ENCODE peak calls at places on chromosomes 16 and 17, in five cellular contexts. Q is tibial artery, O is A549, T is GM13977, R is RWPE1. P is an unnamed sample.

GRCh38 chr17:58960068-58960467 is 146.6 kb downstream of the TRIM37 start:
- DNase-seq in R (peak; percentile 53), T (peak; percentile 55), O (peak; percentile 16), Q (no peak), P (peak; percentile 57)

GRCh38 chr16:21684199-21684598 is 20.4 kb downstream of the OTOA start:
- DNase-seq in R (no peak), O (no peak), Q (no peak), T (no peak), P (peak; percentile 21)

GRCh38 chr17:21460358-21460757 is 84.2 kb downstream of the KCNJ12 start:
- DNase-seq in O (no peak), Q (no peak), T (no peak), R (no peak), P (no peak)

GRCh38 chr16:81130126-81130525 is 33.9 kb upstream of the GCSH start:
- DNase-seq in T (no peak), R (no peak), O (no peak), Q (no peak), P (no peak)

GRCh38 chr17:80559688-80560290 is 15.2 kb downstream of the RPTOR start:
- DNase-seq in O (no peak), R (no peak), Q (no peak), T (no peak), P (no peak)

GRCh38 chr17:37701424-37702020 is 43.3 kb downstream of the HNF1B start:
- DNase-seq in Q (peak; percentile 30), O (peak; percentile 75), R (no peak), T (peak; percentile 68), P (peak; percentile 66)

GRCh38 chr16:89922884-89923639 is at the start of gene TUBB3:
- DNase-seq in T (peak; percentile 96), Q (no peak), R (peak; percentile 95), O (peak; percentile 94), P (peak; percentile 91)

GRCh38 chr17:57911834-57912673 is 43.2 kb downstream of the CUEDC1 start:
- DNase-seq in Q (peak; percentile 80), R (no peak), O (no peak), T (no peak), P (no peak)

GRCh38 chr17:20234266-20234665 is 225.1 kb downstream of the SPECC1 start:
- DNase-seq in O (no peak), T (peak; percentile 15), Q (no peak), R (no peak), P (no peak)

GRCh38 chr16:4733747-4734062 is 366 bp downstream of the ANKS3 start:
- DNase-seq in T (no peak), Q (no peak), O (peak; percentile 40), R (peak; percentile 37), P (no peak)

GRCh38 chr16:84463221-84463620 is 41.2 kb downstream of the MEAK7 start:
- DNase-seq in O (no peak), R (no peak), T (no peak), Q (peak; percentile 6), P (no peak)

GRCh38 chr17:29084476-29085148 is 41.7 kb downstream of the PIPOX start:
- DNase-seq in Q (no peak), R (no peak), O (no peak), T (no peak), P (no peak)

GRCh38 chr17:50762177-50762576 is 5.1 kb downstream of the ANKRD40CL start:
- DNase-seq in O (no peak), T (no peak), R (no peak), Q (no peak), P (no peak)

GRCh38 chr16:6149031-6149430 is 1051.4 kb upstream of the EEF2KMT start:
- DNase-seq in Q (no peak), T (no peak), O (no peak), R (no peak), P (no peak)

GRCh38 chr17:83079766-83080616 is 582 bp downstream of the METRNL start:
- DNase-seq in O (peak; percentile 42), Q (no peak), T (no peak), R (no peak), P (peak; percentile 71)

GRCh38 chr17:38463451-38463858 is 35.2 kb downstream of the ARHGAP23 start:
- DNase-seq in O (no peak), R (no peak), Q (peak; percentile 51), T (no peak), P (no peak)

GRCh38 chr17:44557653-44558285 is 485 bp downstream of the FZD2 start:
- DNase-seq in R (no peak), Q (peak; percentile 61), T (peak; percentile 50), O (no peak), P (peak; percentile 61)

DNA sequence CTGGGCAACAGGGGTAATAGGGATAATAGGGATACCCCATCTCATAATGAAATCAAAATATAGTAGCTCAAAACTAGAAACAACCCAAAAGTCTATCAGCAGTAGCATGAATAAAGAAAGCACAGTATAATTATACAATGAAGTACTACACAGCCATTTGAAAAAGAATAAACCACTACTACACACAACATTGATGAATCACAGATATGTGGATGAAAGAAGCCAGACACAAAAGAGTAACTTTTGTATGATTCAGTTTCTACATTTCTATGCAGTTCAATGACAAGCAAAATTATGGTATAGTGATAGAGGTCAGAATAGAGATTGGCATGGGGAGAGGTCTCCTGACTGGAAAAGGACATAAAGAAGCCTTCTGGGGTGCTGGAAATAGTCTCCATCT is 2.8 kb upstream of the HOXB13 start:
- DNase-seq in Q (no peak), O (no peak), R (no peak), T (no peak), P (no peak)
- TF ChIP-seq CTCF in Q (no peak), O (no peak), R (no peak), T (no peak), P (no peak)

GRCh38 chr17:69084911-69085310 is 24.2 kb upstream of the ABCA9 start:
- DNase-seq in O (peak; percentile 31), R (peak; percentile 17), T (no peak), Q (no peak), P (no peak)
- TF ChIP-seq CTCF in O (no peak), R (peak; percentile 32), T (no peak), Q (no peak), P (no peak)

GRCh38 chr17:40714473-40714872 is 10.9 kb upstream of the KRT24 start:
- DNase-seq in Q (no peak), T (no peak), O (no peak), R (no peak), P (no peak)
- TF ChIP-seq CTCF in Q (no peak), T (peak; percentile 29), O (no peak), R (no peak), P (no peak)

DNA sequence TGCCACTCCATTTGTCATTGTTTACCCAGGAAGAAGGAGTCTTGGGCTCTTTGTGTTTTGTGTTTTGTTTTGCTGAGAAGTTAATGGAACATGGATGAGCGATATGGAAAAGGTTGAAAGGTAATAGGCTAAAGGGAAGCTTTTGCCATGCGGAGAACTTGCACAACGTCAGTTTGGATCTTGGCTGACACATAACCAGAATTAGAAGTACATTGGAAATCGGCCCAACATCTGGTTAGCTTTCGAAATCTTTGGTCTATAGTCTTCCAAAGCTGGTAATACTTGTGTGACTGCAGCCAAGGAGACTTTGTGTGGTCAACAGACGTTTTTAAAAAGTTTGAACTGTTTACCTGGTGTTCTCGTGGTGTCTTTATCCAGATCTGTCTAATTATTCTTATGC is 89.6 kb downstream of the CLEC16A start:
- DNase-seq in Q (peak; percentile 60), R (no peak), T (no peak), O (no peak), P (no peak)
- TF ChIP-seq CTCF in Q (no peak), R (no peak), T (no peak), O (no peak), P (no peak)

GRCh38 chr16:31009894-31010293 is 544 bp downstream of the STX1B start:
- DNase-seq in O (no peak), R (no peak), T (no peak), Q (no peak), P (no peak)
- TF ChIP-seq CTCF in O (no peak), R (no peak), T (peak; percentile 15), Q (no peak), P (no peak)

GRCh38 chr17:77366206-77366557 is 225.4 kb downstream of the SEC14L1 start:
- DNase-seq in T (no peak), R (no peak), Q (no peak), O (no peak), P (no peak)

GRCh38 chr17:77364941-77365583 is 224.3 kb downstream of the SEC14L1 start:
- DNase-seq in T (no peak), Q (no peak), R (no peak), O (no peak), P (no peak)

GRCh38 chr17:77365584-77366186 is 224.9 kb downstream of the SEC14L1 start:
- DNase-seq in T (no peak), R (peak; percentile 48), Q (peak; percentile 85), O (peak; percentile 80), P (no peak)

GRCh38 chr17:77364381-77364911 is 223.7 kb downstream of the SEC14L1 start:
- DNase-seq in Q (no peak), O (no peak), T (no peak), R (no peak), P (no peak)

GRCh38 chr17:77366558-77367245 is 225.9 kb downstream of the SEC14L1 start:
- DNase-seq in R (no peak), Q (peak; percentile 23), O (no peak), T (no peak), P (peak; percentile 64)
- TF ChIP-seq CTCF in R (no peak), Q (peak; percentile 5), O (no peak), T (no peak), P (no peak)

GRCh38 chr16:85609539-85609938 is 3.6 kb upstream of the GSE1 start:
- DNase-seq in T (no peak), O (no peak), Q (no peak), R (no peak), P (no peak)
- TF ChIP-seq CTCF in T (no peak), O (no peak), Q (no peak), R (no peak), P (no peak)

P was measured in GM20000.